ENCODE peak calls at places on chromosomes 12 and 14, in ten cellular contexts. One of them, this sample, is unnamed.

GRCh38 chr14:72736348-72736747 is 157.6 kb downstream of the DPF3 start:
- DNase-seq in H9: no peak
- DNase-seq in mammary epithelial cell: no peak
- DNase-seq in ovary: no peak
- DNase-seq in tibial nerve: no peak
- DNase-seq in pancreas: no peak
- DNase-seq in heart right ventricle: no peak
- DNase-seq in heart left ventricle: no peak
- DNase-seq in CD8-positive, alpha-beta T cell: no peak
- DNase-seq in colonic mucosa: no peak
- DNase-seq in this sample: no peak

GRCh38 chr14:74475678-74476077 is 17.4 kb downstream of the NPC2 start:
- DNase-seq in H9: no peak
- DNase-seq in mammary epithelial cell: peak; percentile 48
- DNase-seq in ovary: no peak
- DNase-seq in tibial nerve: no peak
- DNase-seq in pancreas: no peak
- DNase-seq in heart right ventricle: no peak
- DNase-seq in heart left ventricle: no peak
- DNase-seq in CD8-positive, alpha-beta T cell: no peak
- DNase-seq in colonic mucosa: no peak
- DNase-seq in this sample: no peak

GRCh38 chr12:116389990-116390655 is 112.6 kb upstream of the MED13L start:
- DNase-seq in H9: no peak
- DNase-seq in mammary epithelial cell: peak; percentile 97
- DNase-seq in ovary: peak; percentile 43
- DNase-seq in tibial nerve: no peak
- DNase-seq in pancreas: no peak
- DNase-seq in heart right ventricle: no peak
- DNase-seq in heart left ventricle: peak; percentile 35
- DNase-seq in CD8-positive, alpha-beta T cell: no peak
- DNase-seq in colonic mucosa: no peak
- DNase-seq in this sample: no peak

GRCh38 chr12:28015165-28015564 is 42.6 kb upstream of the PTHLH start:
- DNase-seq in H9: no peak
- DNase-seq in mammary epithelial cell: no peak
- DNase-seq in ovary: no peak
- DNase-seq in tibial nerve: no peak
- DNase-seq in pancreas: no peak
- DNase-seq in heart right ventricle: no peak
- DNase-seq in heart left ventricle: no peak
- DNase-seq in CD8-positive, alpha-beta T cell: no peak
- DNase-seq in colonic mucosa: no peak
- DNase-seq in this sample: no peak

GRCh38 chr12:13610280-13610679 is 371.1 kb downstream of the GRIN2B start:
- DNase-seq in H9: no peak
- DNase-seq in mammary epithelial cell: no peak
- DNase-seq in ovary: no peak
- DNase-seq in tibial nerve: no peak
- DNase-seq in pancreas: no peak
- DNase-seq in heart right ventricle: no peak
- DNase-seq in heart left ventricle: no peak
- DNase-seq in CD8-positive, alpha-beta T cell: no peak
- DNase-seq in colonic mucosa: no peak
- DNase-seq in this sample: no peak

GRCh38 chr12:85626031-85626781 is 210.0 kb downstream of the RASSF9 start:
- DNase-seq in H9: no peak
- DNase-seq in mammary epithelial cell: peak; percentile 79
- DNase-seq in ovary: no peak
- DNase-seq in tibial nerve: no peak
- DNase-seq in pancreas: no peak
- DNase-seq in heart right ventricle: no peak
- DNase-seq in heart left ventricle: no peak
- DNase-seq in CD8-positive, alpha-beta T cell: no peak
- DNase-seq in colonic mucosa: no peak
- DNase-seq in this sample: no peak

GRCh38 chr14:81193924-81194633 is 26.7 kb downstream of the GTF2A1 start:
- DNase-seq in H9: no peak
- DNase-seq in mammary epithelial cell: no peak
- DNase-seq in ovary: no peak
- DNase-seq in tibial nerve: no peak
- DNase-seq in pancreas: no peak
- DNase-seq in heart right ventricle: no peak
- DNase-seq in heart left ventricle: no peak
- DNase-seq in CD8-positive, alpha-beta T cell: no peak
- DNase-seq in colonic mucosa: no peak
- DNase-seq in this sample: no peak

GRCh38 chr12:12365931-12366431 is 9.1 kb downstream of the BORCS5 start:
- DNase-seq in H9: no peak
- DNase-seq in mammary epithelial cell: no peak
- DNase-seq in ovary: no peak
- DNase-seq in tibial nerve: no peak
- DNase-seq in pancreas: no peak
- DNase-seq in heart right ventricle: no peak
- DNase-seq in heart left ventricle: no peak
- DNase-seq in CD8-positive, alpha-beta T cell: no peak
- DNase-seq in colonic mucosa: no peak
- DNase-seq in this sample: no peak

DNA sequence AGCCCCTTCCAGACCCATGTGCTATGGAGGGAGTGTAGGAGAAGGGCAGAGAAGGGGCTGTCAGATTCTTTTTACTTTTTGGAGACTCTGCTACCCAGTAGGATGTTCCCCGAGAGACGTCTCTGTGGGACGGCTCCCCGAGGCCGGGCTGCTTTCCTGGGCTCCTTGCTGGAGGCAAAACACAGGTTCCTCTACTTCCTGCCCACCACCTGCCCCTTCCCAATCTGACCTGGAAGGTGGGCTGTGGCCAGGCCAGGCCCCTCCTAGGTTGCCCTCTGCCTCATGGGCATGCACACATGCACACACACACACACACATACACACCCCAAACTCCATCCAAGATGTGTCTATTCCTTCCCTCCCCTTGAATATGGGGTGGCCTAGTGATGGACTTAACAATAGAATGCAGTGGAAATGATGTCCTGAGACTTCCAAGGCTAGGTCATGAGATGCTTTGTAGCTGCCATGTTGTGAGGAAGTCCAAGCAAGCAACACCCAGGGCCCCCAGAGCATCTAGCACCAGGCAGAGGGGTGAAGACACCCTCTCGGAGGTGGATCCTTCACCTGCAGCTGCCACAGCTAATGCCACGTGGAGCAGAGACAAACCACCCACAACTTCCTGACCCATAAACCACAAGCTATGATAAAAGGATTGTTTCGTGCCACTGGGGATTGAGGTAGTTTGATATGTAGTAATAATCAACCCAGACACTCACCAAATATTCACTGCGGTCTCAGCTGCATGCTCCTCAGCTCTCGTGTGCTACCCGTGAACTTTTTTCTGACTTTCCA is 1.6 kb upstream of the ASB2 start:
- DNase-seq in H9: no peak
- DNase-seq in mammary epithelial cell: peak; percentile 42
- DNase-seq in ovary: no peak
- DNase-seq in tibial nerve: no peak
- DNase-seq in pancreas: no peak
- DNase-seq in heart right ventricle: no peak
- DNase-seq in heart left ventricle: no peak
- DNase-seq in CD8-positive, alpha-beta T cell: peak; percentile 30
- DNase-seq in colonic mucosa: no peak
- DNase-seq in this sample: no peak
- H3K4me1 ChIP-seq in H9: no peaks in the 10 kb centered on the region
- H3K4me1 ChIP-seq in mammary epithelial cell: no peaks in the 10 kb centered on the region
- H3K4me1 ChIP-seq in ovary: no peaks in the 10 kb centered on the region
- H3K4me1 ChIP-seq in tibial nerve: peaks cover 11% of the 10 kb centered on the region
- H3K4me1 ChIP-seq in pancreas: no peaks in the 10 kb centered on the region
- H3K4me1 ChIP-seq in heart right ventricle: peaks cover 37% of the 10 kb centered on the region
- H3K4me1 ChIP-seq in heart left ventricle: peaks cover 12% of the 10 kb centered on the region
- H3K4me1 ChIP-seq in CD8-positive, alpha-beta T cell: peaks cover 40% of the 10 kb centered on the region
- H3K4me1 ChIP-seq in colonic mucosa: no peaks in the 10 kb centered on the region
- H3K4me1 ChIP-seq in this sample: peaks cover 15% of the 10 kb centered on the region

GRCh38 chr14:75879031-75879430 is 102.8 kb downstream of the TGFB3 start:
- DNase-seq in H9: no peak
- DNase-seq in mammary epithelial cell: peak; percentile 84
- DNase-seq in ovary: no peak
- DNase-seq in tibial nerve: no peak
- DNase-seq in pancreas: no peak
- DNase-seq in heart right ventricle: no peak
- DNase-seq in heart left ventricle: no peak
- DNase-seq in CD8-positive, alpha-beta T cell: no peak
- DNase-seq in colonic mucosa: no peak
- DNase-seq in this sample: no peak

GRCh38 chr14:75881986-75882385 is 99.8 kb downstream of the TGFB3 start:
- DNase-seq in H9: no peak
- DNase-seq in mammary epithelial cell: no peak
- DNase-seq in ovary: no peak
- DNase-seq in tibial nerve: no peak
- DNase-seq in pancreas: no peak
- DNase-seq in heart right ventricle: no peak
- DNase-seq in heart left ventricle: no peak
- DNase-seq in CD8-positive, alpha-beta T cell: no peak
- DNase-seq in colonic mucosa: no peak
- DNase-seq in this sample: no peak

GRCh38 chr14:75877884-75878283 is 103.9 kb downstream of the TGFB3 start:
- DNase-seq in H9: no peak
- DNase-seq in mammary epithelial cell: peak; percentile 45
- DNase-seq in ovary: no peak
- DNase-seq in tibial nerve: no peak
- DNase-seq in pancreas: no peak
- DNase-seq in heart right ventricle: no peak
- DNase-seq in heart left ventricle: no peak
- DNase-seq in CD8-positive, alpha-beta T cell: no peak
- DNase-seq in colonic mucosa: no peak
- DNase-seq in this sample: no peak

GRCh38 chr14:75877292-75877691 is 104.5 kb downstream of the TGFB3 start:
- DNase-seq in H9: no peak
- DNase-seq in mammary epithelial cell: peak; percentile 96
- DNase-seq in ovary: no peak
- DNase-seq in tibial nerve: no peak
- DNase-seq in pancreas: peak; percentile 66
- DNase-seq in heart right ventricle: no peak
- DNase-seq in heart left ventricle: no peak
- DNase-seq in CD8-positive, alpha-beta T cell: no peak
- DNase-seq in colonic mucosa: no peak
- DNase-seq in this sample: no peak

GRCh38 chr14:75880512-75880911 is 101.3 kb downstream of the TGFB3 start:
- DNase-seq in H9: peak; percentile 54
- DNase-seq in mammary epithelial cell: no peak
- DNase-seq in ovary: no peak
- DNase-seq in tibial nerve: no peak
- DNase-seq in pancreas: no peak
- DNase-seq in heart right ventricle: no peak
- DNase-seq in heart left ventricle: no peak
- DNase-seq in CD8-positive, alpha-beta T cell: no peak
- DNase-seq in colonic mucosa: no peak
- DNase-seq in this sample: no peak
- TF ChIP-seq CTCF in H9: peak; percentile 65
- TF ChIP-seq CTCF in mammary epithelial cell: no peak
- TF ChIP-seq CTCF in ovary: no peak
- TF ChIP-seq CTCF in tibial nerve: no peak
- TF ChIP-seq CTCF in pancreas: no peak
- TF ChIP-seq CTCF in heart right ventricle: peak; percentile 17
- TF ChIP-seq CTCF in heart left ventricle: no peak
- TF ChIP-seq CTCF in CD8-positive, alpha-beta T cell: no peak
- TF ChIP-seq CTCF in colonic mucosa: no peak
- TF ChIP-seq CTCF in this sample: no peak

GRCh38 chr14:99250636-99251208 is 21.3 kb downstream of the BCL11B start:
- DNase-seq in H9: no peak
- DNase-seq in mammary epithelial cell: no peak
- DNase-seq in ovary: no peak
- DNase-seq in tibial nerve: no peak
- DNase-seq in pancreas: no peak
- DNase-seq in heart right ventricle: no peak
- DNase-seq in heart left ventricle: no peak
- DNase-seq in CD8-positive, alpha-beta T cell: no peak
- DNase-seq in colonic mucosa: no peak
- DNase-seq in this sample: no peak
- H3K27ac ChIP-seq in H9: no peak overlapping the region
- H3K27ac ChIP-seq in mammary epithelial cell: no peak overlapping the region
- H3K27ac ChIP-seq in ovary: no peak overlapping the region
- H3K27ac ChIP-seq in tibial nerve: no peak overlapping the region
- H3K27ac ChIP-seq in pancreas: no peak overlapping the region
- H3K27ac ChIP-seq in heart right ventricle: no peak overlapping the region
- H3K27ac ChIP-seq in heart left ventricle: no peak overlapping the region
- H3K27ac ChIP-seq in CD8-positive, alpha-beta T cell: peak overlapping the region; percentile 62
- H3K27ac ChIP-seq in colonic mucosa: no peak overlapping the region
- H3K27ac ChIP-seq in this sample: no peak overlapping the region

GRCh38 chr14:88749139-88749538 is 43.6 kb downstream of the EML5 start:
- DNase-seq in H9: no peak
- DNase-seq in mammary epithelial cell: peak; percentile 56
- DNase-seq in ovary: no peak
- DNase-seq in tibial nerve: no peak
- DNase-seq in pancreas: no peak
- DNase-seq in heart right ventricle: no peak
- DNase-seq in heart left ventricle: no peak
- DNase-seq in CD8-positive, alpha-beta T cell: no peak
- DNase-seq in colonic mucosa: no peak
- DNase-seq in this sample: no peak

GRCh38 chr14:88750413-88750812 is 42.3 kb downstream of the EML5 start:
- DNase-seq in H9: no peak
- DNase-seq in mammary epithelial cell: no peak
- DNase-seq in ovary: no peak
- DNase-seq in tibial nerve: no peak
- DNase-seq in pancreas: no peak
- DNase-seq in heart right ventricle: no peak
- DNase-seq in heart left ventricle: no peak
- DNase-seq in CD8-positive, alpha-beta T cell: no peak
- DNase-seq in colonic mucosa: no peak
- DNase-seq in this sample: no peak

GRCh38 chr14:88746042-88746441 is 46.7 kb downstream of the EML5 start:
- DNase-seq in H9: no peak
- DNase-seq in mammary epithelial cell: no peak
- DNase-seq in ovary: no peak
- DNase-seq in tibial nerve: no peak
- DNase-seq in pancreas: no peak
- DNase-seq in heart right ventricle: no peak
- DNase-seq in heart left ventricle: no peak
- DNase-seq in CD8-positive, alpha-beta T cell: no peak
- DNase-seq in colonic mucosa: no peak
- DNase-seq in this sample: no peak

GRCh38 chr14:88750945-88751344 is 41.8 kb downstream of the EML5 start:
- DNase-seq in H9: no peak
- DNase-seq in mammary epithelial cell: no peak
- DNase-seq in ovary: no peak
- DNase-seq in tibial nerve: no peak
- DNase-seq in pancreas: no peak
- DNase-seq in heart right ventricle: no peak
- DNase-seq in heart left ventricle: no peak
- DNase-seq in CD8-positive, alpha-beta T cell: no peak
- DNase-seq in colonic mucosa: no peak
- DNase-seq in this sample: no peak

DNA sequence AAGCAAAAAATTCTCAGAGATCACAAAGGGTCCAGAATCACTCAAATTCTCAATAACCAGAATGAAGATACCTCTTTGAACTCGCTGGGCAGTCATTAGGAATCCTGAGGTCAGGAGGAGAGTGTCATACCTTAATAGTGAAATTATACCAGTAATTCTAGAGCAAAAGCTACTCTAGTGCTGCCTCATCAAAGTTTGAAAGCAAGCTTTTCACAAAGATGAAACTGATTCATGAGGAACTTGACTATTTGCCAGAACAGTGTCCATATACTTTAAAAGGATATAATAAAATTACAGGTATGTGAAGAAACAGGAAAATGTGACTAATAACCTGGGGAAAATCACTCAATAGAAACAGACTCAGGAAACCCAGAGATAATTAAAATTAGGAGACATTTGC is 44.5 kb downstream of the EML5 start:
- DNase-seq in H9: no peak
- DNase-seq in mammary epithelial cell: peak; percentile 74
- DNase-seq in ovary: no peak
- DNase-seq in tibial nerve: no peak
- DNase-seq in pancreas: no peak
- DNase-seq in heart right ventricle: no peak
- DNase-seq in heart left ventricle: no peak
- DNase-seq in CD8-positive, alpha-beta T cell: no peak
- DNase-seq in colonic mucosa: no peak
- DNase-seq in this sample: no peak
- H3K4me1 ChIP-seq in H9: no peaks in the 10 kb centered on the region
- H3K4me1 ChIP-seq in mammary epithelial cell: peaks cover 16% of the 10 kb centered on the region
- H3K4me1 ChIP-seq in ovary: peaks cover 2% of the 10 kb centered on the region
- H3K4me1 ChIP-seq in tibial nerve: no peaks in the 10 kb centered on the region
- H3K4me1 ChIP-seq in pancreas: peaks cover 3% of the 10 kb centered on the region
- H3K4me1 ChIP-seq in heart right ventricle: no peaks in the 10 kb centered on the region
- H3K4me1 ChIP-seq in heart left ventricle: no peaks in the 10 kb centered on the region
- H3K4me1 ChIP-seq in CD8-positive, alpha-beta T cell: no peaks in the 10 kb centered on the region
- H3K4me1 ChIP-seq in colonic mucosa: no peaks in the 10 kb centered on the region
- H3K4me1 ChIP-seq in this sample: no peaks in the 10 kb centered on the region